ENCODE peak calls at places on chromosomes 6 and 20, in eight cellular contexts. K is brain microvascular endothelial cell, T is upper lobe of right lung, P is endodermal cell, J is mammary epithelial cell, D is left ventricle myocardium inferior, U is fibroblast of pulmonary artery, S is A549. V is an unnamed sample.

GRCh38 chr20:443223-443793 is 19.0 kb downstream of the TBC1D20 start:
- DNase-seq in K (no peak), T (no peak), P (no peak), J (no peak), D (no peak), U (no peak), S (no peak), V (no peak)

GRCh38 chr20:58691773-58692578 is 624 bp upstream of the NPEPL1 start:
- DNase-seq in K (no peak), T (peak; percentile 86), P (peak; percentile 71), J (no peak), D (peak; percentile 56), U (peak; percentile 67), S (no peak), V (no peak)

GRCh38 chr6:11785953-11786579 is 7.5 kb upstream of the ADTRP start:
- DNase-seq in K (no peak), T (no peak), P (no peak), J (no peak), D (no peak), U (no peak), S (no peak), V (peak; percentile 85)

GRCh38 chr20:31927758-31928157 is 24.1 kb downstream of the PDRG1 start:
- DNase-seq in K (no peak), T (no peak), P (no peak), J (no peak), D (no peak), U (no peak), S (no peak), V (no peak)

GRCh38 chr6:33205172-33206026 is 944 bp downstream of the HSD17B8 start:
- DNase-seq in K (no peak), T (no peak), P (peak; percentile 77), J (peak; percentile 73), D (no peak), U (no peak), S (peak; percentile 59), V (no peak)

GRCh38 chr20:58246346-58246745 is 17.9 kb upstream of the ANKRD60 start:
- DNase-seq in K (peak; percentile 29), T (no peak), P (peak; percentile 76), J (no peak), D (no peak), U (peak; percentile 57), S (peak; percentile 67), V (no peak)

GRCh38 chr6:141486942-141487341 is 645.8 kb upstream of the GJE1 start:
- DNase-seq in K (no peak), T (no peak), P (no peak), J (no peak), D (no peak), U (no peak), S (no peak), V (no peak)

GRCh38 chr6:137717074-137718073 is 149.7 kb upstream of the TNFAIP3 start:
- DNase-seq in K (no peak), T (no peak), P (no peak), J (peak; percentile 98), D (no peak), U (no peak), S (no peak), V (no peak)

GRCh38 chr6:164561656-164562055 is 747.7 kb downstream of the C6orf118 start:
- DNase-seq in K (no peak), T (no peak), P (no peak), J (no peak), D (no peak), U (no peak), S (no peak), V (no peak)

GRCh38 chr20:1805161-1805581 is 90.0 kb upstream of the SIRPA start:
- DNase-seq in K (no peak), T (no peak), P (peak; percentile 58), J (no peak), D (no peak), U (no peak), S (no peak), V (no peak)

GRCh38 chr6:35080821-35081425 is 60.2 kb downstream of the TCP11 start:
- DNase-seq in K (no peak), T (peak; percentile 71), P (peak; percentile 58), J (peak; percentile 85), D (no peak), U (no peak), S (no peak), V (no peak)

GRCh38 chr6:52566853-52567279 is 10.0 kb downstream of the TRAM2 start:
- DNase-seq in K (peak; percentile 100), T (no peak), P (no peak), J (peak; percentile 89), D (no peak), U (peak; percentile 92), S (peak; percentile 83), V (no peak)

GRCh38 chr6:140320799-140321099 is 946.3 kb upstream of the CITED2 start:
- DNase-seq in K (no peak), T (no peak), P (no peak), J (no peak), D (no peak), U (no peak), S (no peak), V (no peak)

GRCh38 chr6:11381801-11382513 is 149.5 kb upstream of the NEDD9 start:
- DNase-seq in K (no peak), T (peak; percentile 67), P (peak; percentile 49), J (no peak), D (no peak), U (no peak), S (no peak), V (peak; percentile 95)

GRCh38 chr6:108748063-108748462 is 100.2 kb upstream of the ARMC2 start:
- DNase-seq in K (no peak), T (no peak), P (no peak), J (peak; percentile 63), D (no peak), U (no peak), S (no peak), V (no peak)

GRCh38 chr20:63957690-63958441 is 1.6 kb upstream of the UCKL1 start:
- DNase-seq in K (no peak), T (no peak), P (peak; percentile 93), J (peak; percentile 55), D (no peak), U (peak; percentile 45), S (peak; percentile 23), V (no peak)

GRCh38 chr6:97085772-97086171 is 161.2 kb downstream of the KLHL32 start:
- DNase-seq in K (peak; percentile 31), T (no peak), P (no peak), J (no peak), D (no peak), U (no peak), S (no peak), V (no peak)

GRCh38 chr6:8558953-8559352 is 123.6 kb upstream of the SLC35B3 start:
- DNase-seq in K (no peak), T (no peak), P (no peak), J (no peak), D (no peak), U (no peak), S (no peak), V (no peak)

GRCh38 chr6:5752282-5752681 is 254.4 kb downstream of the NRN1 start:
- DNase-seq in K (peak; percentile 63), T (no peak), P (peak; percentile 86), J (no peak), D (no peak), U (peak; percentile 57), S (no peak), V (no peak)

GRCh38 chr20:51767018-51767866 is 948 bp downstream of the ATP9A start:
- DNase-seq in K (no peak), T (peak; percentile 94), P (peak; percentile 96), J (peak; percentile 80), D (peak; percentile 65), U (peak; percentile 14), S (peak; percentile 87), V (no peak)

GRCh38 chr6:2891768-2892170 is 11.3 kb downstream of the SERPINB9 start:
- DNase-seq in K (no peak), T (no peak), P (peak; percentile 49), J (no peak), D (no peak), U (no peak), S (no peak), V (no peak)

GRCh38 chr6:158910484-158911075 is 89.4 kb downstream of the RSPH3 start:
- DNase-seq in K (no peak), T (no peak), P (peak; percentile 84), J (peak; percentile 53), D (no peak), U (no peak), S (no peak), V (peak; percentile 49)

GRCh38 chr6:127971386-127971785 is 70.5 kb upstream of the THEMIS start:
- DNase-seq in K (no peak), T (no peak), P (no peak), J (no peak), D (no peak), U (no peak), S (no peak), V (no peak)

GRCh38 chr20:46483879-46484278 is 29.5 kb downstream of the ZNF334 start:
- DNase-seq in K (no peak), T (no peak), P (no peak), J (no peak), D (no peak), U (no peak), S (no peak), V (no peak)
- TF ChIP-seq CTCF in K (no peak), T (no peak), P (no peak), J (no peak), D (no peak), U (no peak), S (no peak), V (no peak)

GRCh38 chr6:16130437-16130891 is 1.6 kb downstream of the MYLIP start:
- DNase-seq in K (no peak), T (no peak), P (no peak), J (peak; percentile 16), D (no peak), U (no peak), S (no peak), V (no peak)

GRCh38 chr6:16130932-16131387 is 2.1 kb downstream of the MYLIP start:
- DNase-seq in K (peak; percentile 75), T (no peak), P (no peak), J (peak; percentile 51), D (no peak), U (peak; percentile 81), S (peak; percentile 67), V (peak; percentile 85)

GRCh38 chr6:16134430-16134829 is 5.5 kb downstream of the MYLIP start:
- DNase-seq in K (no peak), T (no peak), P (no peak), J (no peak), D (no peak), U (no peak), S (no peak), V (no peak)

GRCh38 chr6:16135078-16135477 is 6.2 kb downstream of the MYLIP start:
- DNase-seq in K (no peak), T (no peak), P (no peak), J (no peak), D (no peak), U (no peak), S (no peak), V (no peak)

GRCh38 chr6:16132909-16133308 is 4.0 kb downstream of the MYLIP start:
- DNase-seq in K (no peak), T (no peak), P (no peak), J (no peak), D (no peak), U (no peak), S (no peak), V (no peak)
- H3K4me3 ChIP-seq in K (no peak overlapping the region), T (peak overlapping the region; percentile 94), P (peak overlapping the region; percentile 83), J (no peak overlapping the region), D (peak overlapping the region; percentile 100), U (no peak overlapping the region), S (no peak overlapping the region), V (peak overlapping the region; percentile 14)

GRCh38 chr6:125163811-125164210 is 10.2 kb downstream of the TPD52L1 start:
- DNase-seq in K (no peak), T (no peak), P (no peak), J (no peak), D (no peak), U (no peak), S (no peak), V (no peak)
- TF ChIP-seq CTCF in K (no peak), T (no peak), P (no peak), J (no peak), D (no peak), U (no peak), S (no peak), V (no peak)

GRCh38 chr20:56925696-56926101 is 296.6 kb downstream of the TFAP2C start:
- DNase-seq in K (no peak), T (no peak), P (no peak), J (no peak), D (no peak), U (no peak), S (no peak), V (no peak)
- H3K4me3 ChIP-seq in K (no peak overlapping the region), T (no peak overlapping the region), P (peak overlapping the region; percentile 78), J (peak overlapping the region; percentile 37), D (peak overlapping the region; percentile 55), U (no peak overlapping the region), S (peak overlapping the region; percentile 50), V (no peak overlapping the region)